ENCODE peak calls at places on chromosomes 3 and 15, in eight cellular contexts. J, L, O, Q, D, G, E and S are unnamed samples.

GRCh38 chr15:39465843-39466242 is 115.0 kb upstream of the THBS1 start:
- DNase-seq in J (no peak), L (no peak), O (no peak), Q (no peak), D (no peak), G (no peak), E (no peak), S (no peak)

GRCh38 chr3:30343861-30344260 is 262.5 kb upstream of the TGFBR2 start:
- DNase-seq in J (no peak), L (no peak), O (no peak), Q (no peak), D (no peak), G (no peak), E (no peak), S (no peak)

GRCh38 chr3:7410782-7411181 is 549.9 kb downstream of the GRM7 start:
- DNase-seq in J (no peak), L (no peak), O (no peak), Q (no peak), D (no peak), G (no peak), E (no peak), S (no peak)

GRCh38 chr15:59492389-59493377 is 54.7 kb downstream of the FAM81A start:
- DNase-seq in J (peak), L (peak), O (peak), Q (peak), D (peak), G (peak), E (peak), S (peak)

GRCh38 chr3:45908761-45909160 is 22.4 kb downstream of the CCR9 start:
- DNase-seq in J (no peak), L (no peak), O (no peak), Q (no peak), D (no peak), G (no peak), E (no peak), S (no peak)

GRCh38 chr3:127156651-127157050 is 36.3 kb upstream of the PRR23E start:
- DNase-seq in J (no peak), L (no peak), O (no peak), Q (no peak), D (no peak), G (no peak), E (no peak), S (no peak)

GRCh38 chr3:182241777-182242556 is 530.2 kb downstream of the SOX2 start:
- DNase-seq in J (no peak), L (no peak), O (no peak), Q (peak), D (peak), G (no peak), E (peak), S (no peak)

GRCh38 chr3:11155341-11156025 is 1.2 kb downstream of the HRH1 start:
- DNase-seq in J (peak), L (peak), O (peak), Q (peak), D (peak), G (peak), E (peak), S (no peak)

GRCh38 chr3:52128118-52128683 is 26.0 kb downstream of the POC1A start:
- DNase-seq in J (no peak), L (no peak), O (no peak), Q (peak), D (no peak), G (no peak), E (no peak), S (no peak)

GRCh38 chr3:143751643-143752178 is 96.6 kb downstream of the SLC9A9 start:
- DNase-seq in J (no peak), L (no peak), O (no peak), Q (no peak), D (no peak), G (no peak), E (no peak), S (no peak)

GRCh38 chr15:63156086-63156707 is 1.1 kb downstream of the RPS27L start:
- DNase-seq in J (no peak), L (no peak), O (no peak), Q (no peak), D (no peak), G (no peak), E (no peak), S (no peak)
- H3K27ac ChIP-seq in J (peak), L (peak), O (peak), Q (peak), D (peak), G (peak), E (peak), S (peak)

DNA sequence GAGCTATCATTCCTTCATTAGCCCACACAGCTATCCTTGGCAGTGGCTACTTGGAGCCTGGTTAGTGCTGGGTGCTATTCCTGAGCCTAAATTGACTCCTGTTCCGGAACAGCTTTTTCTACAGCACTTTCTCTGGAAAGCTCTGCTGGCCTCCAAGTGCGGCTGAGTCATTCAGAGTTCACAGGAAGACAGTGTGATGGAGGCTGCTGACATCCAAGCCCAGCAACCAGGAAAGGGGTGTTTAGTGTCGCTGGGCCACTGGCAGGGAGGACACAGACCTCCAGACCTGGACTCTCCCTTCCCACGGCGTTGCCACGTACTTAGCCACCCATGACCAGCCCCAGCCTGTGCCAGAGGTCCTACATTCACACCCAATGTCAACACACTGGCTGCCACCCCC is 28.7 kb downstream of the CACNA2D2 start:
- DNase-seq in J (no peak), L (no peak), O (no peak), Q (no peak), D (peak), G (no peak), E (no peak), S (no peak)
- H3K27ac ChIP-seq in J (no peak), L (no peak), O (no peak), Q (no peak), D (peak), G (no peak), E (no peak), S (no peak)

GRCh38 chr3:122931636-122932035 is 95.9 kb downstream of the SEMA5B start:
- DNase-seq in J (no peak), L (no peak), O (no peak), Q (no peak), D (no peak), G (no peak), E (no peak), S (no peak)

GRCh38 chr3:122930371-122930997 is 97.1 kb downstream of the SEMA5B start:
- DNase-seq in J (no peak), L (no peak), O (no peak), Q (no peak), D (no peak), G (no peak), E (no peak), S (no peak)

GRCh38 chr3:122929188-122929465 is 98.4 kb downstream of the SEMA5B start:
- DNase-seq in J (no peak), L (no peak), O (no peak), Q (no peak), D (no peak), G (no peak), E (no peak), S (no peak)

GRCh38 chr3:122928396-122929187 is 99.0 kb downstream of the SEMA5B start:
- DNase-seq in J (no peak), L (no peak), O (no peak), Q (no peak), D (no peak), G (no peak), E (no peak), S (no peak)

DNA sequence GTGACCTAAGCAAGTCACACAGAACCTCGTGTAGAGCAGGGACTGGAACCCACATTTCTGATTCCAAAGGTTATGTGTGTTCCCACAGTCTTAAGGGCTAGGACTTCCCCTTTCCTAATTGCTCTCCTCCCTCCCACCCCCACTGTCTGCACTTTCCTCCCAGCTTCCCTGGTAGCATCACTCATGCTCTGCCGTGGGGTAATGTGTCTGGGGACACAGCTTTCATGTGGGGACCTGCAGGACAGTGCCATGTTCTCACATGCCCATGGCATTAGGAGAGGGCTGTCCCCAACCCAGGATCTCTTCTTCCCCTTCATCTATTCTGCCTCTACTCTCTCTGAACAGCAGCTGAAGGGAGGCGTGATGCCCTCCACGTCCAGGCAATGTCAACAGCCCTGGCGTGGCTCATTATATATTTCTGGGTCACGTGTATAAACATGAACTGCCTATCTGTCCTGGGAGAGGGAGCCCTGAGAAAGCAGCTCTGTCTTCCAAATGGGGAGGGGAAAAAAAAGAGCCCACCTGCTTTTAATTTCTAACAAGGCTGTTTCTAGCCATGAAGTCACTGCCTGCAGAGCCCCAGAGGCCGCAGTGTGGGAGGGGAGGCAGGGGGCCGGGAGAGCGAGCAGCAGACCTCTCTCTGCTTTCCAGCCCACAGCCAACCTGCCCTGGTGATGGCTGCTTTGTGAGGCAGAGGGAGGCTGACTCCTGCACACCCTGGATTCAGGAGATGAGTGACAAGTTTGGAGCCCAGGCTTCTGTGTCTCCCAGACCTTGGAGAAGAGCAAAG is 97.8 kb downstream of the SEMA5B start:
- DNase-seq in J (no peak), L (no peak), O (no peak), Q (no peak), D (no peak), G (no peak), E (no peak), S (no peak)
- H3K27ac ChIP-seq in J (no peak), L (no peak), O (no peak), Q (no peak), D (no peak), G (no peak), E (no peak), S (no peak)

GRCh38 chr3:128192131-128192530 is 38.9 kb downstream of the EEFSEC start:
- DNase-seq in J (no peak), L (no peak), O (no peak), Q (no peak), D (no peak), G (no peak), E (no peak), S (no peak)

GRCh38 chr3:128188958-128189357 is 35.7 kb downstream of the EEFSEC start:
- DNase-seq in J (no peak), L (no peak), O (no peak), Q (no peak), D (no peak), G (no peak), E (no peak), S (no peak)

GRCh38 chr3:128188326-128188725 is 35.0 kb downstream of the EEFSEC start:
- DNase-seq in J (no peak), L (no peak), O (no peak), Q (no peak), D (no peak), G (no peak), E (no peak), S (no peak)

GRCh38 chr3:128193153-128193552 is 39.9 kb downstream of the EEFSEC start:
- DNase-seq in J (no peak), L (no peak), O (no peak), Q (peak), D (no peak), G (no peak), E (no peak), S (no peak)

GRCh38 chr3:128190501-128190900 is 37.2 kb downstream of the EEFSEC start:
- DNase-seq in J (no peak), L (no peak), O (no peak), Q (no peak), D (no peak), G (no peak), E (no peak), S (no peak)
- H3K27ac ChIP-seq in J (no peak), L (no peak), O (no peak), Q (no peak), D (no peak), G (no peak), E (no peak), S (no peak)

GRCh38 chr3:151203053-151203420 is at the start of gene GPR171:
- DNase-seq in J (no peak), L (no peak), O (peak), Q (no peak), D (no peak), G (no peak), E (no peak), S (peak)
- H3K27ac ChIP-seq in J (no peak), L (no peak), O (peak), Q (no peak), D (no peak), G (no peak), E (no peak), S (peak)

DNA sequence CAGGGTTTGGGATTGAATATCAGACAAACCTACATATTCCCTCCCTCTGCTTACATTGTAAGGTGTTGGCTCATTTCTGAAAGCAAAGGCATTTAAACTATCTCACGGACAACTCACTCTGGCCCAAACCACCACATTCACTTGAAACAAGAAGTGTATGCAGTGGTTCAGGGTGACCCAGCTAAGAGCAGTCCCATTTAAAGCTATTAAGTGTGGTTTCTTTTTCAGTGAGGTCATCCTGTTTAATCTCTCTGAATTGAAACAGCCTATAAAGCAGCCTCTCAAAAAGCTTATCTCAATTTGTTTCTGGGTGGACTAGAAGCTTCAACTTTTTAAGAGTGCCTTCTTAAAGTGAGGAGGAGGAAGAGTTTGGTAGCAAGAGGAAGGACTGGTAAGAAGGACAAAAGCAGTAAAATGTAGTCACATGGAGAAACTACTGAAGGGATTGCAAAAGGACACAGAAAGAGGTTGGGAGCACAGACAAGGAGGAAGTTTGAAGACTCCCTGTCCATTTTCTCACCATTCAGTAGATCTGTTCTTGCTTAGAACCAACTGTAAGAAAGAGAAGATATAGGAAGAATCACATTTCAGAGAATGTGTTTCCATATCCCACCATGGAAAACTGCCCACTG is 151.6 kb downstream of the TMCO5A start:
- DNase-seq in J (no peak), L (no peak), O (no peak), Q (no peak), D (no peak), G (peak), E (no peak), S (no peak)
- H3K27ac ChIP-seq in J (no peak), L (no peak), O (no peak), Q (no peak), D (no peak), G (no peak), E (peak), S (no peak)